ENCODE peak calls at places on chromosomes 12 and 14, in ten cellular contexts. N is NCI-H2081 treated with DMSO at 0.1 percent for 48 hours; W is SW480; X is nephron progenitor cell; P is NCI-H510A; G is effector memory CD8-positive, alpha-beta T cell; Z is T1000; V is NCI-H1694; T is NCI-H2029; A is Calu3. Y is an unnamed sample.

GRCh38 chr14:76887196-76887595 is 61.0 kb downstream of the LRRC74A start:
- DNase-seq in N (no peak), W (no peak), X (no peak), P (no peak), G (no peak), Z (no peak), V (no peak), T (no peak), A (no peak), Y (no peak)

GRCh38 chr12:14716848-14717444 is 20.5 kb upstream of the GUCY2C start:
- DNase-seq in N (no peak), W (peak), X (peak), P (no peak), G (peak), Z (no peak), V (peak), T (no peak), A (peak), Y (peak)

GRCh38 chr14:81772391-81772790 is 238.7 kb upstream of the SEL1L start:
- DNase-seq in N (no peak), W (no peak), X (no peak), P (no peak), G (no peak), Z (no peak), V (no peak), T (no peak), A (no peak), Y (no peak)

GRCh38 chr12:42141981-42142606 is 2.6 kb downstream of the GXYLT1 start:
- DNase-seq in N (no peak), W (no peak), X (no peak), P (no peak), G (no peak), Z (no peak), V (no peak), T (no peak), A (no peak), Y (no peak)

GRCh38 chr14:34128665-34129064 is 177.8 kb upstream of the EGLN3 start:
- DNase-seq in N (no peak), W (no peak), X (no peak), P (no peak), G (no peak), Z (no peak), V (no peak), T (no peak), A (no peak), Y (no peak)

GRCh38 chr12:93851245-93851665 is 174.1 kb downstream of the CRADD start:
- DNase-seq in N (no peak), W (no peak), X (no peak), P (no peak), G (peak), Z (no peak), V (no peak), T (no peak), A (no peak), Y (peak)

GRCh38 chr12:120668797-120669054 is 18.2 kb upstream of the MLEC start:
- DNase-seq in N (no peak), W (no peak), X (no peak), P (no peak), G (no peak), Z (no peak), V (no peak), T (no peak), A (no peak), Y (no peak)

GRCh38 chr12:109818900-109819500 is 14.2 kb downstream of the TRPV4 start:
- DNase-seq in N (no peak), W (peak), X (no peak), P (no peak), G (no peak), Z (no peak), V (no peak), T (no peak), A (no peak), Y (no peak)

GRCh38 chr14:43651896-43652295 is 855.2 kb downstream of the FSCB start:
- DNase-seq in N (no peak), W (no peak), X (no peak), P (no peak), G (no peak), Z (no peak), V (no peak), T (no peak), A (no peak), Y (no peak)

GRCh38 chr12:75087656-75088055 is 122.0 kb downstream of the KCNC2 start:
- DNase-seq in N (no peak), W (peak), X (peak), P (no peak), G (no peak), Z (no peak), V (no peak), T (no peak), A (peak), Y (no peak)

GRCh38 chr12:3084742-3085141 is 7.6 kb downstream of the TSPAN9 start:
- DNase-seq in N (no peak), W (no peak), X (peak), P (no peak), G (no peak), Z (no peak), V (no peak), T (no peak), A (no peak), Y (no peak)

GRCh38 chr14:88437659-88438058 is 52.2 kb downstream of the SPATA7 start:
- DNase-seq in N (no peak), W (no peak), X (no peak), P (no peak), G (no peak), Z (no peak), V (no peak), T (no peak), A (no peak), Y (no peak)

GRCh38 chr12:31896514-31897039 is 62.6 kb upstream of the RESF1 start:
- DNase-seq in N (no peak), W (no peak), X (no peak), P (no peak), G (peak), Z (no peak), V (no peak), T (no peak), A (peak), Y (peak)

GRCh38 chr14:35482994-35483515 is 50.9 kb upstream of the INSM2 start:
- DNase-seq in N (no peak), W (no peak), X (no peak), P (no peak), G (no peak), Z (no peak), V (no peak), T (no peak), A (no peak), Y (no peak)